ENCODE peak calls at places on chromosome 4, in five cellular contexts. W is neural progenitor cell; C is ovary; G is upper lobe of right lung; M is CD8-positive, alpha-beta T cell. T is an unnamed sample.

GRCh38 chr4:33924801-33925200 is 2319.5 kb downstream of the ARAP2 start:
- DNase-seq in W (no peak), C (no peak), G (no peak), M (no peak), T (no peak)

GRCh38 chr4:14028862-14029261 is 401.3 kb upstream of the BOD1L1 start:
- DNase-seq in W (no peak), C (no peak), G (no peak), M (no peak), T (no peak)

GRCh38 chr4:102557636-102558035 is 56.5 kb downstream of the NFKB1 start:
- DNase-seq in W (no peak), C (no peak), G (no peak), M (no peak), T (no peak)

GRCh38 chr4:177441061-177441802 is 1.0 kb downstream of the AGA start:
- DNase-seq in W (peak; percentile 11), C (no peak), G (no peak), M (no peak), T (no peak)

GRCh38 chr4:137519406-137519805 is 12.9 kb downstream of the PCDH18 start:
- DNase-seq in W (no peak), C (no peak), G (no peak), M (no peak), T (no peak)

GRCh38 chr4:110310795-110311194 is 112.4 kb upstream of the ELOVL6 start:
- DNase-seq in W (no peak), C (no peak), G (no peak), M (no peak), T (no peak)

GRCh38 chr4:121594796-121595526 is 101.8 kb downstream of the ANXA5 start:
- DNase-seq in W (no peak), C (no peak), G (no peak), M (no peak), T (no peak)

GRCh38 chr4:182369211-182369610 is 126.0 kb downstream of the TENM3 start:
- DNase-seq in W (no peak), C (no peak), G (no peak), M (no peak), T (no peak)

GRCh38 chr4:4860381-4860802 is 927 bp downstream of the MSX1 start:
- DNase-seq in W (no peak), C (no peak), G (no peak), M (no peak), T (no peak)

GRCh38 chr4:171042989-171043524 is 770.1 kb upstream of the GALNTL6 start:
- DNase-seq in W (no peak), C (no peak), G (peak; percentile 59), M (no peak), T (no peak)

GRCh38 chr4:83110222-83110945 is 4.1 kb downstream of the PLAC8 start:
- DNase-seq in W (peak; percentile 87), C (peak; percentile 72), G (peak; percentile 94), M (peak; percentile 80), T (peak; percentile 87)

GRCh38 chr4:147799986-147800555 is 68.2 kb downstream of the ARHGAP10 start:
- DNase-seq in W (peak; percentile 33), C (no peak), G (no peak), M (peak; percentile 32), T (no peak)

GRCh38 chr4:168731006-168731636 is 234.3 kb downstream of the PALLD start:
- DNase-seq in W (no peak), C (no peak), G (no peak), M (no peak), T (no peak)

GRCh38 chr4:181597766-181598165 is 645.4 kb upstream of the TENM3 start:
- DNase-seq in W (no peak), C (no peak), G (no peak), M (no peak), T (no peak)

GRCh38 chr4:21593268-21594002 is 355.1 kb downstream of the KCNIP4 start:
- DNase-seq in W (no peak), C (no peak), G (no peak), M (no peak), T (no peak)

GRCh38 chr4:3866813-3867129 is 100.6 kb downstream of the ADRA2C start:
- DNase-seq in W (no peak), C (no peak), G (peak; percentile 37), M (no peak), T (no peak)

GRCh38 chr4:8917868-8918783 is 46.5 kb upstream of the HMX1 start:
- DNase-seq in W (peak; percentile 80), C (no peak), G (peak; percentile 80), M (peak; percentile 52), T (peak; percentile 57)

GRCh38 chr4:166091914-166092510 is 219.0 kb downstream of the TLL1 start:
- DNase-seq in W (peak; percentile 65), C (no peak), G (no peak), M (no peak), T (no peak)

GRCh38 chr4:176885224-176885623 is 92.5 kb upstream of the VEGFC start:
- DNase-seq in W (no peak), C (no peak), G (no peak), M (no peak), T (no peak)

GRCh38 chr4:183100298-183100599 is 1.2 kb downstream of the WWC2 start:
- DNase-seq in W (no peak), C (no peak), G (no peak), M (no peak), T (no peak)

GRCh38 chr4:139167774-139168444 is 9.1 kb downstream of the ELF2 start:
- DNase-seq in W (no peak), C (no peak), G (no peak), M (no peak), T (no peak)

GRCh38 chr4:14743601-14744000 is 258.7 kb upstream of the CPEB2 start:
- DNase-seq in W (no peak), C (no peak), G (no peak), M (no peak), T (no peak)

GRCh38 chr4:31234494-31234893 is 514.3 kb downstream of the PCDH7 start:
- DNase-seq in W (no peak), C (no peak), G (no peak), M (no peak), T (no peak)

GRCh38 chr4:85774000-85774399 is 299.1 kb downstream of the ARHGAP24 start:
- DNase-seq in W (no peak), C (no peak), G (no peak), M (no peak), T (no peak)

GRCh38 chr4:26839534-26839951 is 21.1 kb upstream of the STIM2 start:
- DNase-seq in W (no peak), C (no peak), G (no peak), M (no peak), T (no peak)

GRCh38 chr4:132737344-132737743 is 411.8 kb upstream of the PCDH10 start:
- DNase-seq in W (peak; percentile 62), C (no peak), G (no peak), M (no peak), T (no peak)

GRCh38 chr4:8507624-8508023 is 67.0 kb downstream of the TRMT44 start:
- DNase-seq in W (no peak), C (no peak), G (no peak), M (no peak), T (no peak)

GRCh38 chr4:83255584-83255983 is 29.0 kb downstream of the COQ2 start:
- DNase-seq in W (no peak), C (no peak), G (no peak), M (no peak), T (no peak)

GRCh38 chr4:4969298-4969697 is 50.0 kb downstream of the CYTL1 start:
- DNase-seq in W (no peak), C (no peak), G (no peak), M (no peak), T (peak; percentile 87)

GRCh38 chr4:82842593-82842992 is 44.0 kb upstream of the SCD5 start:
- DNase-seq in W (peak; percentile 15), C (no peak), G (no peak), M (no peak), T (no peak)

GRCh38 chr4:37389967-37390580 is 145.5 kb downstream of the NWD2 start:
- DNase-seq in W (peak; percentile 70), C (no peak), G (no peak), M (no peak), T (no peak)

GRCh38 chr4:137572163-137572562 is 39.9 kb upstream of the PCDH18 start:
- DNase-seq in W (no peak), C (no peak), G (no peak), M (no peak), T (no peak)

GRCh38 chr4:24642941-24643628 is 58.7 kb upstream of the DHX15 start:
- DNase-seq in W (no peak), C (no peak), G (no peak), M (no peak), T (no peak)

GRCh38 chr4:127236875-127237274 is 395.9 kb upstream of the INTU start:
- DNase-seq in W (no peak), C (no peak), G (no peak), M (no peak), T (peak; percentile 65)

GRCh38 chr4:120290553-120290952 is 223.9 kb upstream of the MAD2L1 start:
- DNase-seq in W (no peak), C (no peak), G (no peak), M (no peak), T (no peak)

DNA sequence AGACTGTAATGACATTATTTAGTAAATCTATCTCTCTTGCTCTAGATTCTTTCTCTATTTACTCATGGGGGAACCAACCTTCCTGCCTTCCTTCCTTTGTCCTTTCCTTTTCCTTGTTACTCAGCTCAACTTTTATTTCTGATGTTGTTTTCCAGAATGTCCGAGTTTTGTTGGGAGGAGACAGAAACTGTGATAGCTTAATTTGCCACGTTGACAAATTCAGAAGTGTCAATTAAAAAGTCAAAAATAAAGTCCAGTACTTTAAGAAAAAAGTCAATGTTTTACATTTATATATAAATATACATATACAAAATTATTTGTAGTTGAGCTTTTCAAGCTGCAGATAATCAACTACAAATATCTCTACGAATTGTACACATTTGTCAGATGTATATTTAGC is 1187.7 kb downstream of the ADGRL3 start:
- DNase-seq in W (no peak), C (no peak), G (no peak), M (no peak), T (no peak)
- TF ChIP-seq CTCF in W (no peak), C (no peak), G (no peak), M (no peak), T (no peak)

GRCh38 chr4:185255868-185256267 is 46.5 kb downstream of the SNX25 start:
- DNase-seq in W (no peak), C (no peak), G (no peak), M (no peak), T (no peak)
- H3K4me1 ChIP-seq in W (peaks cover 16% of the 10 kb centered on the region), C (peaks cover 2% of the 10 kb centered on the region), G (peaks cover 10% of the 10 kb centered on the region), M (peaks cover 15% of the 10 kb centered on the region), T (peaks cover 7% of the 10 kb centered on the region)

GRCh38 chr4:94251094-94251493 is 43.4 kb downstream of the SMARCAD1 start:
- DNase-seq in W (no peak), C (no peak), G (no peak), M (no peak), T (no peak)
- H3K36me3 ChIP-seq in W (peaks cover 30% of the 10 kb centered on the region), C (no peaks in the 10 kb centered on the region), G (peaks cover 37% of the 10 kb centered on the region), M (peaks cover 9% of the 10 kb centered on the region), T (peaks cover 35% of the 10 kb centered on the region)

DNA sequence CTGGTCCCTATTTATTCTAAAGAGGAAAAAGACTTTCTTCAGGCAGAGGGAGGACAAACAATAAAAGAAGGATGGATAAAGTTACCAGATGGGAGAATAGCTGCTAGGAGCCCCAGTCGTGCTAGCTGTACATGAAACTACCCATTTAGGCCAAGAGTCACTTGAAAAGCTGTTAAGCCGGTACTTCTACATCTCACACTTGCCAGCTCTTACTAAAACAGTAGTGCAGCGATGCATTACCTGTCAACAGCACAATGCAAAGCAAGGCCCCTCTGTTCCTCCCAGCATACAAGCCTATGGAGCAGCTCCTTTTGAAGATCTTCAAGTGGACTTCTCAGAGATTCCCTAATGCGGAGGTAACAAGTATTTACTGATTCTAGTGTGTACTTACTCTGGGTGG is 1138.8 kb downstream of the ARAP2 start:
- DNase-seq in W (no peak), C (no peak), G (no peak), M (no peak), T (no peak)
- TF ChIP-seq CTCF in W (no peak), C (no peak), G (no peak), M (no peak), T (no peak)

GRCh38 chr4:35982318-35982717 is 262.0 kb downstream of the ARAP2 start:
- DNase-seq in W (no peak), C (no peak), G (no peak), M (no peak), T (no peak)
- H3K4me1 ChIP-seq in W (no peaks in the 10 kb centered on the region), C (no peaks in the 10 kb centered on the region), G (no peaks in the 10 kb centered on the region), M (no peaks in the 10 kb centered on the region), T (no peaks in the 10 kb centered on the region)